ENCODE peak calls at places on chromosomes 12 and 14, in four cellular contexts. One of them, this sample, is unnamed.
A peak's percentile ranks its signal among the peaks of the same experiment; 100 is the strongest.

GRCh38 chr12:108803428-108804105 is 53.8 kb downstream of the SSH1 start:
- DNase-seq in HCT116: peak; percentile 69
- DNase-seq in Peyer's patch: peak; percentile 76
- DNase-seq in astrocyte: peak; percentile 86
- DNase-seq in this sample: peak; percentile 94

GRCh38 chr14:81268016-81268416 is 47.3 kb upstream of the GTF2A1 start:
- DNase-seq in Peyer's patch: no peak
- DNase-seq in astrocyte: no peak
- DNase-seq in HCT116: no peak
- DNase-seq in this sample: peak; percentile 5

GRCh38 chr14:37864861-37865718 is 269.7 kb downstream of the TTC6 start:
- DNase-seq in Peyer's patch: no peak
- DNase-seq in astrocyte: peak; percentile 39
- DNase-seq in HCT116: no peak
- DNase-seq in this sample: peak; percentile 78

GRCh38 chr12:12501121-12501520 is 61.5 kb downstream of the DUSP16 start:
- DNase-seq in Peyer's patch: no peak
- DNase-seq in HCT116: no peak
- DNase-seq in astrocyte: no peak
- DNase-seq in this sample: no peak

GRCh38 chr12:3533703-3534386 is 42.8 kb downstream of the PRMT8 start:
- DNase-seq in Peyer's patch: no peak
- DNase-seq in HCT116: no peak
- DNase-seq in astrocyte: no peak
- DNase-seq in this sample: no peak

GRCh38 chr14:56199095-56199975 is 81.1 kb downstream of the PELI2 start:
- DNase-seq in astrocyte: peak; percentile 97
- DNase-seq in HCT116: no peak
- DNase-seq in Peyer's patch: no peak
- DNase-seq in this sample: peak; percentile 98

GRCh38 chr14:75714993-75715392 is 53.9 kb downstream of the TTLL5 start:
- DNase-seq in astrocyte: no peak
- DNase-seq in HCT116: no peak
- DNase-seq in Peyer's patch: no peak
- DNase-seq in this sample: no peak

GRCh38 chr14:71856199-71856919 is 75.9 kb upstream of the RGS6 start:
- DNase-seq in astrocyte: no peak
- DNase-seq in Peyer's patch: no peak
- DNase-seq in HCT116: no peak
- DNase-seq in this sample: no peak

GRCh38 chr14:83491091-83491490 is 1957.4 kb upstream of the SEL1L start:
- DNase-seq in HCT116: no peak
- DNase-seq in astrocyte: no peak
- DNase-seq in Peyer's patch: no peak
- DNase-seq in this sample: no peak

GRCh38 chr12:93825926-93826599 is 148.9 kb downstream of the CRADD start:
- DNase-seq in astrocyte: peak; percentile 61
- DNase-seq in Peyer's patch: no peak
- DNase-seq in HCT116: no peak
- DNase-seq in this sample: peak; percentile 51

GRCh38 chr12:64663019-64663418 is 52.7 kb downstream of the RASSF3 start:
- DNase-seq in Peyer's patch: no peak
- DNase-seq in astrocyte: no peak
- DNase-seq in HCT116: no peak
- DNase-seq in this sample: no peak

GRCh38 chr12:74537126-74537706 is 419 bp upstream of the ATXN7L3B start:
- DNase-seq in HCT116: peak; percentile 50
- DNase-seq in Peyer's patch: no peak
- DNase-seq in astrocyte: peak; percentile 44
- DNase-seq in this sample: peak; percentile 70

GRCh38 chr12:38847247-38847646 is 58.1 kb downstream of the CPNE8 start:
- DNase-seq in astrocyte: no peak
- DNase-seq in HCT116: no peak
- DNase-seq in Peyer's patch: no peak
- DNase-seq in this sample: no peak

GRCh38 chr12:131586761-131587160 is 124.1 kb upstream of the SFSWAP start:
- DNase-seq in astrocyte: no peak
- DNase-seq in Peyer's patch: no peak
- DNase-seq in HCT116: no peak
- DNase-seq in this sample: no peak

GRCh38 chr12:53065975-53066593 is 13.1 kb downstream of the SPRYD3 start:
- DNase-seq in HCT116: peak; percentile 60
- DNase-seq in Peyer's patch: peak; percentile 62
- DNase-seq in astrocyte: peak; percentile 47
- DNase-seq in this sample: peak; percentile 87

GRCh38 chr12:46546634-46547273 is 174.2 kb upstream of the SLC38A2 start:
- DNase-seq in Peyer's patch: no peak
- DNase-seq in astrocyte: peak; percentile 73
- DNase-seq in HCT116: no peak
- DNase-seq in this sample: peak; percentile 72

GRCh38 chr14:90658541-90658967 is 157.7 kb downstream of the TTC7B start:
- DNase-seq in HCT116: no peak
- DNase-seq in astrocyte: peak; percentile 85
- DNase-seq in Peyer's patch: no peak
- DNase-seq in this sample: no peak

GRCh38 chr12:103687262-103687661 is 100.2 kb downstream of the STAB2 start:
- DNase-seq in Peyer's patch: no peak
- DNase-seq in HCT116: no peak
- DNase-seq in astrocyte: no peak
- DNase-seq in this sample: no peak

GRCh38 chr12:93707836-93708235 is 30.7 kb downstream of the CRADD start:
- DNase-seq in astrocyte: peak; percentile 78
- DNase-seq in HCT116: peak; percentile 26
- DNase-seq in Peyer's patch: no peak
- DNase-seq in this sample: peak; percentile 45

GRCh38 chr12:112711507-112711906 is 80.0 kb upstream of the RPH3A start:
- DNase-seq in astrocyte: no peak
- DNase-seq in HCT116: no peak
- DNase-seq in Peyer's patch: no peak
- DNase-seq in this sample: no peak

GRCh38 chr12:82359115-82359478 is 768 bp downstream of the METTL25 start:
- DNase-seq in astrocyte: peak; percentile 1
- DNase-seq in HCT116: no peak
- DNase-seq in Peyer's patch: no peak
- DNase-seq in this sample: no peak

GRCh38 chr14:88225721-88226120 is 97.3 kb downstream of the KCNK10 start:
- DNase-seq in Peyer's patch: no peak
- DNase-seq in astrocyte: no peak
- DNase-seq in HCT116: no peak
- DNase-seq in this sample: no peak

GRCh38 chr12:110543252-110543959 is 39.7 kb downstream of the PPTC7 start:
- DNase-seq in Peyer's patch: peak; percentile 62
- DNase-seq in HCT116: no peak
- DNase-seq in astrocyte: peak; percentile 85
- DNase-seq in this sample: peak; percentile 98

GRCh38 chr12:61923152-61923551 is 337.1 kb upstream of the USP15 start:
- DNase-seq in Peyer's patch: no peak
- DNase-seq in astrocyte: no peak
- DNase-seq in HCT116: no peak
- DNase-seq in this sample: no peak

GRCh38 chr12:90622431-90622830 is 332.5 kb downstream of the CCER1 start:
- DNase-seq in HCT116: no peak
- DNase-seq in astrocyte: peak; percentile 31
- DNase-seq in Peyer's patch: no peak
- DNase-seq in this sample: peak; percentile 44

GRCh38 chr14:76564471-76565119 is 188.7 kb downstream of the ESRRB start:
- DNase-seq in Peyer's patch: no peak
- DNase-seq in astrocyte: no peak
- DNase-seq in HCT116: peak; percentile 49
- DNase-seq in this sample: peak; percentile 8

GRCh38 chr12:122872815-122873361 is 23.0 kb downstream of the VPS37B start:
- DNase-seq in HCT116: no peak
- DNase-seq in Peyer's patch: no peak
- DNase-seq in astrocyte: no peak
- DNase-seq in this sample: no peak

GRCh38 chr12:115609356-115609755 is 668.1 kb downstream of the MED13L start:
- DNase-seq in Peyer's patch: no peak
- DNase-seq in HCT116: no peak
- DNase-seq in astrocyte: peak; percentile 32
- DNase-seq in this sample: peak; percentile 64

GRCh38 chr12:98594050-98594853 is 766 bp downstream of the SLC25A3 start:
- DNase-seq in astrocyte: no peak
- DNase-seq in HCT116: no peak
- DNase-seq in Peyer's patch: no peak
- DNase-seq in this sample: no peak

GRCh38 chr14:27613102-27613501 is 1015.3 kb upstream of the NOVA1 start:
- DNase-seq in HCT116: no peak
- DNase-seq in Peyer's patch: no peak
- DNase-seq in astrocyte: no peak
- DNase-seq in this sample: no peak

GRCh38 chr14:22791302-22791701 is 23.9 kb downstream of the SLC7A7 start:
- DNase-seq in HCT116: no peak
- DNase-seq in astrocyte: peak; percentile 80
- DNase-seq in Peyer's patch: no peak
- DNase-seq in this sample: peak; percentile 65

GRCh38 chr12:41856228-41856627 is 288.4 kb downstream of the GXYLT1 start:
- DNase-seq in astrocyte: no peak
- DNase-seq in Peyer's patch: no peak
- DNase-seq in HCT116: no peak
- DNase-seq in this sample: no peak

GRCh38 chr12:78398750-78399149 is 465.8 kb upstream of the SYT1 start:
- DNase-seq in Peyer's patch: no peak
- DNase-seq in HCT116: no peak
- DNase-seq in astrocyte: no peak
- DNase-seq in this sample: peak; percentile 21

GRCh38 chr12:131745706-131746105 is 34.8 kb downstream of the SFSWAP start:
- DNase-seq in Peyer's patch: no peak
- DNase-seq in HCT116: no peak
- DNase-seq in astrocyte: no peak
- DNase-seq in this sample: no peak

GRCh38 chr12:50599366-50600095 is 94.7 kb downstream of the DIP2B start:
- DNase-seq in Peyer's patch: no peak
- DNase-seq in astrocyte: no peak
- DNase-seq in HCT116: no peak
- DNase-seq in this sample: no peak

GRCh38 chr12:50598321-50598862 is 93.6 kb downstream of the DIP2B start:
- DNase-seq in HCT116: no peak
- DNase-seq in astrocyte: no peak
- DNase-seq in Peyer's patch: no peak
- DNase-seq in this sample: peak; percentile 26

GRCh38 chr12:50595667-50596066 is 90.9 kb downstream of the DIP2B start:
- DNase-seq in HCT116: no peak
- DNase-seq in astrocyte: no peak
- DNase-seq in Peyer's patch: no peak
- DNase-seq in this sample: no peak

GRCh38 chr12:50600364-50600763 is 95.6 kb downstream of the DIP2B start:
- DNase-seq in Peyer's patch: no peak
- DNase-seq in HCT116: no peak
- DNase-seq in astrocyte: no peak
- DNase-seq in this sample: no peak

GRCh38 chr12:50597200-50598195 is 92.7 kb downstream of the DIP2B start:
- DNase-seq in astrocyte: peak; percentile 89
- DNase-seq in HCT116: peak; percentile 71
- DNase-seq in Peyer's patch: peak; percentile 27
- DNase-seq in this sample: peak; percentile 87
- TF ChIP-seq CTCF in astrocyte: no peak
- TF ChIP-seq CTCF in HCT116: no peak
- TF ChIP-seq CTCF in Peyer's patch: no peak
- TF ChIP-seq CTCF in this sample: no peak

GRCh38 chr12:114404451-114405198 is 1.3 kb downstream of the TBX5 start:
- DNase-seq in astrocyte: no peak
- DNase-seq in Peyer's patch: no peak
- DNase-seq in HCT116: no peak
- DNase-seq in this sample: peak; percentile 40

GRCh38 chr12:114403690-114404450 is 2.1 kb downstream of the TBX5 start:
- DNase-seq in astrocyte: no peak
- DNase-seq in Peyer's patch: no peak
- DNase-seq in HCT116: no peak
- DNase-seq in this sample: peak; percentile 61

GRCh38 chr12:114401346-114402320 is 4.3 kb downstream of the TBX5 start:
- DNase-seq in astrocyte: no peak
- DNase-seq in Peyer's patch: no peak
- DNase-seq in HCT116: no peak
- DNase-seq in this sample: peak; percentile 47

GRCh38 chr12:114405199-114405448 is 820 bp downstream of the TBX5 start:
- DNase-seq in Peyer's patch: no peak
- DNase-seq in HCT116: no peak
- DNase-seq in astrocyte: no peak
- DNase-seq in this sample: no peak

GRCh38 chr12:114403044-114403689 is 2.8 kb downstream of the TBX5 start:
- DNase-seq in Peyer's patch: no peak
- DNase-seq in astrocyte: no peak
- DNase-seq in HCT116: no peak
- DNase-seq in this sample: peak; percentile 64
- H3K4me3 ChIP-seq in Peyer's patch: no peak overlapping the region
- H3K4me3 ChIP-seq in astrocyte: no peak overlapping the region
- H3K4me3 ChIP-seq in HCT116: no peak overlapping the region
- H3K4me3 ChIP-seq in this sample: peak overlapping the region; percentile 65

GRCh38 chr14:25026476-25027137 is 23.3 kb downstream of the STXBP6 start:
- DNase-seq in Peyer's patch: no peak
- DNase-seq in HCT116: no peak
- DNase-seq in astrocyte: no peak
- DNase-seq in this sample: no peak

GRCh38 chr14:25034803-25035681 is 14.9 kb downstream of the STXBP6 start:
- DNase-seq in HCT116: no peak
- DNase-seq in astrocyte: no peak
- DNase-seq in Peyer's patch: no peak
- DNase-seq in this sample: no peak

GRCh38 chr14:25033358-25033757 is 16.6 kb downstream of the STXBP6 start:
- DNase-seq in astrocyte: no peak
- DNase-seq in Peyer's patch: no peak
- DNase-seq in HCT116: no peak
- DNase-seq in this sample: no peak

GRCh38 chr14:25037032-25037431 is 12.9 kb downstream of the STXBP6 start:
- DNase-seq in Peyer's patch: no peak
- DNase-seq in astrocyte: no peak
- DNase-seq in HCT116: no peak
- DNase-seq in this sample: no peak

DNA sequence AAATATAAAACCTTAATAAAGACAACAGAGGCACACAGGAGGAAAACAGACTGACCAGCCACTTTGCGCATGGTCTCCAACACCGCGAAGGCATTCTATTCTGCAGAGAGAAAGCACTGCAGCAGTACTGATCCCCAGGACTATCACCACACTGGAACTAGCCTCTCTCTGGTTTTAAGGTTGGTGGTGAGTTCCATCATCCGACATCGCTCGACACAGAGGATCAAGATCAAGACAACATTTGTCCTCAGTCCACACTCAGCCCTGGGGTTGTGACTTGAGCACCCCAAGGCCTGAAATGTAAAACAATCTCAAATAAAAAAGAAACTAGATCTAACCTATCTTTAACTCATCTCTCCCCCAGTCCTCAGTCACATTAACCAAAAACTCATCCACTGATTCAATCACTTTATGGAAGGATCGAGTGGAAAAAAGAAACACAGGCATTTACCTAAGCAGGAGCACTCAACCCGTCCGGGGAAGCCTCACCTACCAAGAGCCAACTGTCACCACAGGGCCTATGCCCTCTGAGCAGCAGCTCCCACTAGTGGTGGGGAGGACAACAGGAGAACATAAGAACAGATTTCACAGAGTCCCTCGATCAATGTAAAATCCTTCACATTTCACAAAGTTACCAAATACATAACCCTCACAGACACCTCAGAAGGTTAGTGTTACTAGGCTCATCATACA is 17.7 kb downstream of the STXBP6 start:
- DNase-seq in astrocyte: no peak
- DNase-seq in HCT116: no peak
- DNase-seq in Peyer's patch: no peak
- DNase-seq in this sample: no peak
- TF ChIP-seq CTCF in astrocyte: no peak
- TF ChIP-seq CTCF in HCT116: no peak
- TF ChIP-seq CTCF in Peyer's patch: peak; percentile 35
- TF ChIP-seq CTCF in this sample: peak; percentile 26

GRCh38 chr14:20652996-20653975 is 11.8 kb upstream of the OR6S1 start:
- DNase-seq in astrocyte: peak; percentile 0
- DNase-seq in Peyer's patch: no peak
- DNase-seq in HCT116: peak; percentile 91
- DNase-seq in this sample: peak; percentile 92
- H3K4me3 ChIP-seq in astrocyte: no peak overlapping the region
- H3K4me3 ChIP-seq in Peyer's patch: no peak overlapping the region
- H3K4me3 ChIP-seq in HCT116: peak overlapping the region; percentile 42
- H3K4me3 ChIP-seq in this sample: peak overlapping the region; percentile 56

This sample was measured in fibroblast of mammary gland.